ENCODE peak calls at places on chromosome 3, in five cellular contexts. M is neural crest cell, K is sigmoid colon, X is cardiac muscle cell, G is tibial nerve. W is an unnamed sample.

GRCh38 chr3:88408935-88409334 is 259.2 kb downstream of the C3orf38 start:
- DNase-seq in K (no peak), G (no peak), M (no peak), X (no peak), W (no peak)

GRCh38 chr3:134364061-134364935 is 9.9 kb downstream of the AMOTL2 start:
- DNase-seq in G (peak; percentile 88), K (peak; percentile 98), X (peak; percentile 96), M (peak; percentile 66), W (peak; percentile 98)

GRCh38 chr3:15903164-15903563 is 105.4 kb upstream of the ANKRD28 start:
- DNase-seq in G (peak; percentile 47), X (no peak), M (no peak), K (peak; percentile 83), W (peak; percentile 25)

GRCh38 chr3:167870201-167870600 is 134.7 kb downstream of the SERPINI1 start:
- DNase-seq in G (no peak), M (no peak), X (no peak), K (no peak), W (no peak)

GRCh38 chr3:38579551-38580449 is 69.7 kb downstream of the SCN5A start:
- DNase-seq in X (peak; percentile 69), G (no peak), M (no peak), K (no peak), W (no peak)

GRCh38 chr3:50588759-50589433 is 19.6 kb downstream of the HEMK1 start:
- DNase-seq in M (no peak), K (no peak), G (no peak), X (no peak), W (no peak)

GRCh38 chr3:168269019-168269418 is 173.3 kb upstream of the GOLIM4 start:
- DNase-seq in M (no peak), G (no peak), X (no peak), K (no peak), W (no peak)

GRCh38 chr3:190786898-190787297 is 75.6 kb downstream of the GMNC start:
- DNase-seq in M (no peak), K (no peak), X (no peak), G (no peak), W (no peak)

GRCh38 chr3:114650808-114651207 is 357.0 kb downstream of the TIGIT start:
- DNase-seq in K (no peak), X (no peak), M (no peak), G (no peak), W (no peak)

GRCh38 chr3:106688463-106688862 is 688.8 kb upstream of the CCDC54 start:
- DNase-seq in X (no peak), M (no peak), K (peak; percentile 63), G (no peak), W (no peak)

GRCh38 chr3:183826448-183826847 is 1.1 kb upstream of the MAP6D1 start:
- DNase-seq in G (no peak), X (peak; percentile 8), K (no peak), M (no peak), W (peak; percentile 82)

GRCh38 chr3:107452436-107452835 is 70.3 kb upstream of the BBX start:
- DNase-seq in G (no peak), K (no peak), M (no peak), X (no peak), W (no peak)

GRCh38 chr3:156862338-156862737 is 36.2 kb downstream of the LEKR1 start:
- DNase-seq in X (no peak), G (no peak), M (no peak), K (no peak), W (no peak)

GRCh38 chr3:132242790-132243189 is 74.4 kb upstream of the ACP3 start:
- DNase-seq in M (no peak), K (no peak), G (no peak), X (no peak), W (no peak)

GRCh38 chr3:123275691-123276090 is 73.9 kb downstream of the SEC22A start:
- DNase-seq in M (no peak), X (no peak), G (no peak), K (no peak), W (no peak)

GRCh38 chr3:16026753-16027152 is 147.7 kb upstream of the GALNT15 start:
- DNase-seq in K (no peak), G (no peak), M (no peak), X (no peak), W (no peak)

DNA sequence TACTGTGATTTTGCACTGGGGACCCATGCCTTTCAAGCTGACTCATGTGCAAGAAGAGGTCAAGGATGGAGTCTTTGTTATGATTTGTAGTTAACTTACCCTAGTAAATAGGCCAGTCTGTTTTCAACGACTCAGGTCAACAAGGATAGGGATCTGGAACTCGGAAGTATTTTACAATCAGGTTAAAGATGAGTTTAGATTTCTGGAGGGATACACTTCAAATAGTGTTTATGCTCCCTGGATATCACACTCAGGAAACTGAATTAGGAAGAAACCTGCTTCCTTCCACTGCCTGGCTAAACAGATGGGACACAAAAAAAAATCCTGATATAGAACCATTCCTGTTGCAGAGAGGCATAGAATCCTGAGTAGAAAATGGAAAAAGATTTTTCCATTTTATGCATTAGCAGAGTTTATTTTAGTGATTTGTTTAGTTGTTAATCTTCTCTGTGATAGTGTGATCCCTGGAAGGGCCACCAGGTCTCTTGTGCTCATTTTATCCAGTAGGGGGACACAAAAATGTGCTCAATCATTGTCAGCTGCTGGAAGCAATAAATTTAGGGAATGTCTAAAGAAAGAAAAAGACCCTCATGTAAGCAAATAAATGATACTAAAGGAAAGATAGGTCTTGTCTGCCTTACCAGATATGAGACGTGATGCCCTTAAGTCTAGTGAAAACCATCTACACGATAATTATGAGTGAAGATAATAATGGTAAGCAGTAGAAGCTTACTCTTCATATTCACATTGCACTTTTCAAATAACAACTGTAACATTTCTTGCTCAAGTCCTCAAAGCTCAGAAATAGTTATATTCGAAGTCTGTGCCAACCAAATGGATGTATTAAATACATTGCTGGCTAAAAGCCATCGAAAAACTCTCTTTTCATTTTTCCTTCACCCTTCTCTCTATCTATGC is 452.1 kb upstream of the KCNMB2 start:
- DNase-seq in K (no peak), M (no peak), G (no peak), X (peak; percentile 39), W (no peak)
- TF ChIP-seq CTCF in K (peak; percentile 73), M (peak; percentile 66), G (peak; percentile 50), X (peak; percentile 45), W (peak; percentile 61)

DNA sequence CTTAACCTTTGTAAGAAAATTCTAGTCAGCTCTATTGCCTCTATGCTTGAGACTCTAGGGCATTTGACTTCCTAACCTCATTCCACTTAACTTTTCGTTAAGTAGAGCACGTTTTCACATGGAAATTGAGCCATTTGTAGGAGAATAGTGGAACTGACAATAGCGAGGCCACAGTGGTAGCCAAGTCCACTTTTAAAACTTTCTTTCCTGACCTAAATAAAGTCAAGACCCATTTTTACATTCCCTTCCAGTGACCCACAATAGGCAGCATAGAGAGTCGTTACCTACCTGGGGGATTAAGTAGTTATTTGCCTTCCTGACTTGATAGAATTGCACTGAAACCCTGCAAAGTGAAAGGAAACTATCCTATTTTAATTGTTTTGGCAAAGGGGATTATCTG is 386.0 kb upstream of the NECTIN3 start:
- DNase-seq in X (no peak), G (no peak), K (no peak), M (no peak), W (no peak)
- TF ChIP-seq CTCF in X (no peak), G (no peak), K (no peak), M (no peak), W (no peak)

GRCh38 chr3:151101270-151101954 is 15.9 kb downstream of the MED12L start:
- DNase-seq in G (no peak), K (no peak), X (peak; percentile 17), M (no peak), W (no peak)

GRCh38 chr3:151093905-151094304 is 8.4 kb downstream of the MED12L start:
- DNase-seq in M (no peak), K (no peak), G (no peak), X (no peak), W (no peak)

GRCh38 chr3:151100076-151100475 is 14.6 kb downstream of the MED12L start:
- DNase-seq in X (no peak), M (no peak), K (no peak), G (no peak), W (no peak)

GRCh38 chr3:151093148-151093547 is 7.7 kb downstream of the MED12L start:
- DNase-seq in M (no peak), G (no peak), K (no peak), X (no peak), W (no peak)

DNA sequence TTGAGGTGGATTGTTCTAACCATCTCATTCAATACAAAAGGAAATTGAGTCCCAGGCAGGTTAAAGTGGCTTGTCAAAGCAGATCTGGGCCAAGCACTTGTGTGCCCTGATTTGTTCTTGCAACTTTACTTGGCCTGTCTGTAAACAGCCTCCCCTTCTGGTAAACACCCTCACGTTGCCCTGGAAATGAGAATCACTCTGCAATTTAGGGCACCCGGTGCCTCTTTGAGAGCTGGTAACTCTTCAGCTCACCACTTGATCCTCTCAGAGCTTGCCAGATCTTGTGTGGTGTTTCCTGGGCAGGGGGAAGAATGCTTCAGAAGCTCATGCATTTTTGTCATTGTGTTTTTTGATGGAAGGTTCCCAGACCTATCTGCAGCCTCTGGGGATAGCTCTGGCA is 11.2 kb downstream of the MED12L start:
- DNase-seq in K (no peak), G (no peak), X (peak; percentile 24), M (no peak), W (no peak)
- TF ChIP-seq CTCF in K (no peak), G (no peak), X (no peak), M (no peak), W (no peak)

GRCh38 chr3:194908972-194909371 is 223.3 kb downstream of the FAM43A start:
- DNase-seq in G (no peak), X (no peak), K (no peak), M (no peak), W (no peak)
- TF ChIP-seq CTCF in G (no peak), X (peak; percentile 15), K (no peak), M (no peak), W (no peak)

GRCh38 chr3:12054245-12054644 is 50.1 kb downstream of the SYN2 start:
- DNase-seq in X (no peak), M (no peak), K (no peak), G (no peak), W (no peak)
- TF ChIP-seq CTCF in X (no peak), M (no peak), K (no peak), G (no peak), W (no peak)

GRCh38 chr3:55877703-55878102 is 390.6 kb upstream of the WNT5A start:
- DNase-seq in K (no peak), X (no peak), M (no peak), G (no peak), W (no peak)
- TF ChIP-seq CTCF in K (no peak), X (no peak), M (peak; percentile 31), G (no peak), W (no peak)

DNA sequence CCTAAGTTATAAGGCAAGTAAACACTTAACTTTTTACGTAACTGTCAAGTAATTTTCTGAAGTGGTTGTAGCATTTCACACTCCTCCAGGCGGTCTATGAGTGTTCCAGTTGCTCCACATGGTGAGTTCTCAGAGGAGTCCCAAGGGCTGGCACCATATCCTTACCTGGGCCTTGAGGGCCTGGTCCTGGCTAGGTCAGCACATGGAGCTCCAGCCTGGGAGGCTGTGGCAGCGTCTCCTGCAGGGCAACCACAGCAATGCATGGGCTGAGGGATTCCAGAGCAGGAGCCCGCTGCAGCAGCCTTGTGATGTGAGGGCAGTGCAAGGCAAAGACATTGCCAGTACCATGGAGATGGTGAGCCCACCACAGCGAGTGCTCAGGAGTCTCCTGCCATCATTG is 32.2 kb upstream of the LYZL4 start:
- DNase-seq in X (no peak), K (no peak), G (no peak), M (no peak), W (no peak)
- TF ChIP-seq CTCF in X (peak; percentile 6), K (no peak), G (no peak), M (no peak), W (no peak)

GRCh38 chr3:196632033-196632751 is 7.3 kb upstream of the NRROS start:
- DNase-seq in K (peak; percentile 87), X (peak; percentile 93), M (peak; percentile 83), G (peak; percentile 65), W (peak; percentile 89)
- TF ChIP-seq CTCF in K (no peak), X (peak; percentile 31), M (no peak), G (peak; percentile 31), W (peak; percentile 41)

GRCh38 chr3:128993461-128994172 is at the start of gene CFAP92:
- DNase-seq in M (peak; percentile 89), X (peak; percentile 92), G (peak; percentile 47), K (peak; percentile 93), W (peak; percentile 92)
- TF ChIP-seq CTCF in M (no peak), X (no peak), G (no peak), K (no peak), W (no peak)

W was measured in psoas muscle.